ENCODE peak calls at places on chromosome 6, in eight cellular contexts. W is sigmoid colon, K is upper lobe of left lung, U is GM12878, D is GM23338, G is suprapubic skin, A is H1, I is Panc1. L is an unnamed sample.

GRCh38 chr6:42914546-42914945 is 1.3 kb upstream of the PTCRA start:
- DNase-seq in W (no peak), K (no peak), U (no peak), D (no peak), G (no peak), A (no peak), I (no peak), L (no peak)

GRCh38 chr6:24205020-24205492 is 79.0 kb downstream of the NRSN1 start:
- DNase-seq in W (no peak), K (no peak), U (peak; percentile 24), D (peak; percentile 68), G (no peak), A (no peak), I (peak; percentile 24), L (no peak)

GRCh38 chr6:133314951-133315350 is 73.8 kb downstream of the EYA4 start:
- DNase-seq in W (no peak), K (no peak), U (no peak), D (no peak), G (no peak), A (no peak), I (no peak), L (no peak)

GRCh38 chr6:134813146-134813545 is 136.8 kb downstream of the ALDH8A1 start:
- DNase-seq in W (no peak), K (no peak), U (no peak), D (no peak), G (no peak), A (no peak), I (no peak), L (no peak)

GRCh38 chr6:137403855-137404254 is 90.3 kb downstream of the OLIG3 start:
- DNase-seq in W (no peak), K (no peak), U (no peak), D (no peak), G (no peak), A (no peak), I (no peak), L (no peak)

GRCh38 chr6:73043446-73043845 is 181.8 kb downstream of the KHDC1L start:
- DNase-seq in W (no peak), K (no peak), U (no peak), D (no peak), G (no peak), A (no peak), I (no peak), L (no peak)

GRCh38 chr6:119481981-119482380 is 132.4 kb upstream of the MAN1A1 start:
- DNase-seq in W (no peak), K (no peak), U (no peak), D (no peak), G (no peak), A (no peak), I (no peak), L (no peak)

GRCh38 chr6:33914519-33915120 is 110.8 kb upstream of the MLN start:
- DNase-seq in W (no peak), K (no peak), U (no peak), D (no peak), G (no peak), A (no peak), I (no peak), L (peak; percentile 29)

GRCh38 chr6:15677822-15678221 is 15.0 kb upstream of the DTNBP1 start:
- DNase-seq in W (no peak), K (no peak), U (no peak), D (no peak), G (no peak), A (no peak), I (no peak), L (no peak)

GRCh38 chr6:100152201-100152600 is 158.2 kb upstream of the MCHR2 start:
- DNase-seq in W (no peak), K (no peak), U (no peak), D (no peak), G (no peak), A (no peak), I (no peak), L (no peak)

GRCh38 chr6:42292002-42292735 is 74.5 kb upstream of the MRPS10 start:
- DNase-seq in W (no peak), K (no peak), U (no peak), D (no peak), G (no peak), A (no peak), I (no peak), L (no peak)

GRCh38 chr6:101397199-101397598 is 3.7 kb downstream of the GRIK2 start:
- DNase-seq in W (no peak), K (no peak), U (no peak), D (peak; percentile 81), G (no peak), A (no peak), I (no peak), L (no peak)

GRCh38 chr6:110054664-110055386 is 76.7 kb downstream of the GPR6 start:
- DNase-seq in W (no peak), K (no peak), U (no peak), D (no peak), G (no peak), A (no peak), I (no peak), L (no peak)

GRCh38 chr6:46160102-46160501 is 10.7 kb downstream of the ENPP5 start:
- DNase-seq in W (no peak), K (no peak), U (no peak), D (no peak), G (no peak), A (no peak), I (no peak), L (no peak)

GRCh38 chr6:32153835-32154513 is at the start of gene PPT2:
- DNase-seq in W (peak; percentile 98), K (peak; percentile 88), U (no peak), D (peak; percentile 96), G (peak; percentile 95), A (peak; percentile 74), I (peak; percentile 71), L (peak; percentile 88)

GRCh38 chr6:122736606-122737005 is 42.9 kb upstream of the FABP7 start:
- DNase-seq in W (no peak), K (no peak), U (no peak), D (no peak), G (no peak), A (no peak), I (no peak), L (no peak)

GRCh38 chr6:25399885-25400284 is 120.7 kb downstream of the CARMIL1 start:
- DNase-seq in W (no peak), K (no peak), U (no peak), D (no peak), G (no peak), A (no peak), I (no peak), L (no peak)

GRCh38 chr6:128069180-128069579 is 168.3 kb upstream of the THEMIS start:
- DNase-seq in W (no peak), K (no peak), U (no peak), D (no peak), G (no peak), A (no peak), I (no peak), L (no peak)

GRCh38 chr6:160419488-160419887 is 71.3 kb downstream of the SLC22A3 start:
- DNase-seq in W (no peak), K (no peak), U (no peak), D (no peak), G (no peak), A (no peak), I (no peak), L (no peak)

GRCh38 chr6:152959333-152959732 is 23.5 kb downstream of the FBXO5 start:
- DNase-seq in W (no peak), K (peak; percentile 39), U (no peak), D (no peak), G (no peak), A (no peak), I (no peak), L (no peak)

GRCh38 chr6:32216292-32216691 is 7.6 kb downstream of the NOTCH4 start:
- DNase-seq in W (peak; percentile 43), K (no peak), U (no peak), D (no peak), G (no peak), A (no peak), I (no peak), L (no peak)

DNA sequence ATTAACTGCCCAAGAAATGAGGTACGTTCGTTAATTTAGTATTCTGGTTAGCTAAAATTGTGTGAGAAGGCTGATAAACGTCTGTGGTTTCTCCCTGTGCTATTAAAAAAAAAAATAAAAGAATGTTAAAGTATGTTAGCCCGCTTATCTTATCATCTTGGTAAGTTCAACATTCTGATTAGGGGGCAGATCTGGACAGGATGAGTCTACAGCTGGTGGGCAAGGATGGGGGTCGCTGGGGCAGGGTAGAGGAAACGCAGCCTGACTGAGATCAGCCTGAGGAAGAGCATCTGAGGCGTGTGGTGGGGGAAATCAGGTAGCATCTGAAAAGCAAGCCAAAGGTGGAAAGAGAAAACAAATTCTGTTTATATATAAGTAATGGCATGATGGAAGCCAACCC is 153.9 kb downstream of the PRL start:
- DNase-seq in W (no peak), K (no peak), U (no peak), D (no peak), G (no peak), A (no peak), I (no peak), L (no peak)
- H3K27ac ChIP-seq in W (no peak overlapping the region), K (no peak overlapping the region), U (no peak overlapping the region), D (no peak overlapping the region), G (no peak overlapping the region), A (no peak overlapping the region), I (peak overlapping the region; percentile 86), L (no peak overlapping the region)

GRCh38 chr6:13508711-13509705 is 21.6 kb upstream of the GFOD1 start:
- DNase-seq in W (no peak), K (no peak), U (no peak), D (peak; percentile 41), G (no peak), A (no peak), I (no peak), L (no peak)
- TF ChIP-seq POLR2AphosphoS5 in W (no peak), K (no peak), U (no peak), D (no peak), G (no peak), A (no peak), I (no peak), L (no peak)

DNA sequence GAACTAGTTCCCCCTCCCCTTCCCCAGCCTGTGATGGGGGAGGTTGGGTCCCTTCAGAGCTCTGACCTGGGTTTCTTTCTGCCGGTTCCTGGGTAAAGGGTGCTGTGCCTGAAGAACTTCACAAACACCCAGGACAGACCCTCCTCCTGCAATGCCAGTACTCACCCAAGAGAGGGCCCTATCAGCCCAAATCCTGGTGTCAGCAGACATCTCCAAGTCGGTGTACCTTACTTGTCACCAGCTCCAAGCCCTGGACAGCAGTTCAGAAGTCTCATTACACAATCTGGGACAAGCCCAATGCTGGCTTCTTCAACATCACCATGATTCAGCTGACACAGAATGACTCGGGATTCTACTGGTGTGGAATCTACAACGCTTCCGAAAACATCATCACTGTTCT is 467 bp downstream of the TREML4 start:
- DNase-seq in W (no peak), K (no peak), U (no peak), D (peak; percentile 52), G (no peak), A (no peak), I (no peak), L (no peak)
- H3K27ac ChIP-seq in W (no peak overlapping the region), K (no peak overlapping the region), U (no peak overlapping the region), D (no peak overlapping the region), G (no peak overlapping the region), A (no peak overlapping the region), I (no peak overlapping the region), L (no peak overlapping the region)

DNA sequence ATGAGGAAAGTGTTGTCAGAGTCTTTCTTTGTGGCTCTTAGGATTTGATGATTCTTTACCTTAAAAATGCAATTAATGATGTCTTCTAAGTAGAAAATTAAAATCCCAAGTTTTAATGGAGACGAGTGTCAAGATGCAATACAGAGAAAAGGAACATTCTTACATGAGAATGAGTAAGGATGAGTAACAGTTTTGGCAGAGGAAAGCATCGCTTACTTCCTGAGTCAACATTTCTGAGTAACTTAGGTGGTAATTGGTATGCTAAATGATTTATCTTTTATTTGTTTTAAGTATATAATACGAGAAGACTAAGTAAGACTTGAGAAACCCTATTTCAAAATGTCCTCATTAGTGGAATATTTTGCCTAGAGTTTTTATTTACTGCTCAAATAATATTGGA is 101.3 kb downstream of the RTN4IP1 start:
- DNase-seq in W (no peak), K (no peak), U (no peak), D (no peak), G (no peak), A (no peak), I (peak; percentile 96), L (no peak)
- TF ChIP-seq POLR2AphosphoS5 in W (no peak), K (no peak), U (no peak), D (no peak), G (no peak), A (no peak), I (no peak), L (no peak)